ENCODE peak calls at places on chromosomes 13 and 19, in ten cellular contexts. C is colonic mucosa, R is OCI-LY7, V is glutamatergic neuron, Q is coronary artery, B is HFFc6, D is ovary, U is neural crest cell, P is AG09319, L is WTC11. N is an unnamed sample.

GRCh38 chr13:98476106-98476505 is 100.8 kb downstream of the STK24 start:
- DNase-seq in C (no peak), R (no peak), V (no peak), Q (no peak), B (no peak), D (no peak), U (no peak), P (no peak), L (peak; percentile 80), N (no peak)

GRCh38 chr13:99958402-99959126 is 13.0 kb downstream of the ZIC5 start:
- DNase-seq in C (no peak), R (no peak), V (no peak), Q (peak; percentile 26), B (no peak), D (no peak), U (no peak), P (no peak), L (peak; percentile 60), N (no peak)

GRCh38 chr13:80680786-80681366 is 339.9 kb upstream of the SPRY2 start:
- DNase-seq in C (no peak), R (no peak), V (no peak), Q (no peak), B (no peak), D (no peak), U (no peak), P (no peak), L (no peak), N (no peak)

GRCh38 chr13:113655358-113656014 is 2.5 kb downstream of the ATP4B start:
- DNase-seq in C (no peak), R (no peak), V (peak; percentile 14), Q (peak; percentile 61), B (no peak), D (no peak), U (no peak), P (no peak), L (peak; percentile 11), N (no peak)

GRCh38 chr13:103515410-103515809 is 449.2 kb upstream of the SLC10A2 start:
- DNase-seq in C (no peak), R (no peak), V (no peak), Q (no peak), B (no peak), D (no peak), U (no peak), P (no peak), L (no peak), N (no peak)

GRCh38 chr19:31943305-31943704 is 402.1 kb upstream of the ZNF507 start:
- DNase-seq in C (no peak), R (no peak), V (peak; percentile 57), Q (no peak), B (no peak), D (no peak), U (peak; percentile 13), P (no peak), L (peak; percentile 18), N (no peak)

GRCh38 chr13:76882431-76882830 is 3.8 kb downstream of the KCTD12 start:
- DNase-seq in C (no peak), R (no peak), V (no peak), Q (no peak), B (no peak), D (no peak), U (no peak), P (no peak), L (no peak), N (no peak)

GRCh38 chr19:48443731-48444128 is 2.1 kb upstream of the GRWD1 start:
- DNase-seq in C (no peak), R (no peak), V (no peak), Q (no peak), B (no peak), D (no peak), U (no peak), P (no peak), L (no peak), N (no peak)

GRCh38 chr13:106403280-106403679 is 132.2 kb downstream of the EFNB2 start:
- DNase-seq in C (no peak), R (no peak), V (no peak), Q (no peak), B (no peak), D (no peak), U (no peak), P (no peak), L (no peak), N (no peak)

GRCh38 chr19:56404705-56405056 is 549 bp downstream of the ZNF583 start:
- DNase-seq in C (no peak), R (no peak), V (no peak), Q (no peak), B (no peak), D (no peak), U (no peak), P (no peak), L (no peak), N (no peak)

GRCh38 chr19:1364070-1364719 is 19.5 kb upstream of the NDUFS7 start:
- DNase-seq in C (no peak), R (no peak), V (no peak), Q (no peak), B (no peak), D (no peak), U (no peak), P (no peak), L (no peak), N (no peak)
- TF ChIP-seq CTCF in C (no peak), R (peak; percentile 63), V (peak; percentile 57), Q (no peak), B (peak; percentile 63), D (no peak), U (peak; percentile 56), P (peak; percentile 14), L (no peak), N (peak; percentile 47)

DNA sequence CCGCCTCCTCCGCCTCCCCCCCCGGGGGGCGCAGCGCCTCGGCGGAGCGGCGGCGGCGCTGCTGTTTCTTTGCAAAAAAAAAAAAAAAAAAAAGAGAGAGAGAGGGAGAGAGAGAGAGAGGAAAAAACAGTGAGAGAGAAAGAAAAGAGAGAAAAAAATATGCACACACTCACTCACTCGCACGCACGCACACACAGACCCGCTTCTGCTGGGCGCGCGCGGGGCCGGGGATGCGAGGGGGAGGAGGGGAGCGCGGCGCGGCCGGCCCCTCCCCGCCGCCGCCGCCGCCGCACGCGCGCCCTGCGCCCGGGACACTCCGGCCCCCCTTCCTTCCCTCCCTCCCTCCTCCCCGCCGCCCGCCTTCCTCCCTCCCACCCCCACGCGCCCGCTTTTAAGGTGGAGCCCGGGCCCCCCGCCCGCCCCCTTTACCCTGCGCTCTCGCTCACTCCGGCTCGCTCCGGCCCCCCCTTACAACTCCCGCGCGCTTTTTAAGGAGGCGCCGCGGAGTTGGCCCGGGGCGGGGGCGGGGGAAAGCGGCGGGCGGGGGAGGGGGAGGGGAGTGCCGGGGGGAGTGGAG is at the start of gene SAMD1:
- DNase-seq in C (peak; percentile 88), R (peak; percentile 94), V (peak; percentile 80), Q (peak; percentile 91), B (peak; percentile 53), D (peak; percentile 95), U (peak; percentile 58), P (peak; percentile 79), L (peak; percentile 81), N (no peak)
- TF ChIP-seq CTCF in C (no peak), R (peak; percentile 17), V (no peak), Q (no peak), B (no peak), D (no peak), U (no peak), P (no peak), L (no peak), N (no peak)

DNA sequence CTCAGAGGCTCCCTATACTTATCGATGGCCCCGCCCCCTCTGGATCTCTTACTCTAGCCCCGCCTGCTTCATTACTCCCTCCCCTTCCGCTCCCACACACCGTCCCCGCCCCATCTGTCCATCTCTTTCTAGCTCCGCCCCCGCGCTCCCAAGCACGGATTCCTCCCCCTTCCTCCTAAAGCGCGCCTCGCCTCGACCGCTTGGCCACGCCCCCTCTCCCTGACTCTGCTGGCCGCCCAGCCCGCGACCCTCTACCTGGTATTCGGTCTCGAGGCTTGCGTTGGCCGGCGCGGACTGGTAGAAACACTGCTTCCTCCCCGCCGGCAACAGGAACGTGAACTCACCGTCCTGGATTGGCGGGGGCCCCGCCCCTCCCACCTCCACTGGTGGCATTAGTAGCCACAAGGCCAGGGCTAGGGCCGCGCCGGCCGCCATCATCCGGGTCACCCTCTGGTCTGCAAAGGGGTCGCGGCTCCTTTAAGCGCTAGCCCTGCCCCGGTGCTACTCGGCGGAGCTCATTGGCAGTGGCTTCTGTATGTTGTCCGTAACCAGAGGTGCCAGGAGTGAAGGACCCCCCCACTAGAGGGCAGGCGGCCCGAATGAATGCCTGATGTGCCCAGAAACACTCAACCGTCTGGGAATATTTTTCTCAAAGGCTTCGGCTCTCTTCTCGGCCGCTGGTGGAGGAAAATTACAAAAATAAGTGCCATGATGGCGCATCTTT is at the start of gene TMED1:
- DNase-seq in C (peak; percentile 100), R (peak; percentile 100), V (peak; percentile 100), Q (peak; percentile 99), B (peak; percentile 99), D (peak; percentile 94), U (peak; percentile 99), P (peak; percentile 99), L (peak; percentile 100), N (peak; percentile 97)
- TF ChIP-seq CTCF in C (no peak), R (peak; percentile 39), V (peak; percentile 62), Q (no peak), B (peak; percentile 80), D (peak; percentile 77), U (peak; percentile 32), P (peak; percentile 13), L (peak; percentile 36), N (peak; percentile 27)

DNA sequence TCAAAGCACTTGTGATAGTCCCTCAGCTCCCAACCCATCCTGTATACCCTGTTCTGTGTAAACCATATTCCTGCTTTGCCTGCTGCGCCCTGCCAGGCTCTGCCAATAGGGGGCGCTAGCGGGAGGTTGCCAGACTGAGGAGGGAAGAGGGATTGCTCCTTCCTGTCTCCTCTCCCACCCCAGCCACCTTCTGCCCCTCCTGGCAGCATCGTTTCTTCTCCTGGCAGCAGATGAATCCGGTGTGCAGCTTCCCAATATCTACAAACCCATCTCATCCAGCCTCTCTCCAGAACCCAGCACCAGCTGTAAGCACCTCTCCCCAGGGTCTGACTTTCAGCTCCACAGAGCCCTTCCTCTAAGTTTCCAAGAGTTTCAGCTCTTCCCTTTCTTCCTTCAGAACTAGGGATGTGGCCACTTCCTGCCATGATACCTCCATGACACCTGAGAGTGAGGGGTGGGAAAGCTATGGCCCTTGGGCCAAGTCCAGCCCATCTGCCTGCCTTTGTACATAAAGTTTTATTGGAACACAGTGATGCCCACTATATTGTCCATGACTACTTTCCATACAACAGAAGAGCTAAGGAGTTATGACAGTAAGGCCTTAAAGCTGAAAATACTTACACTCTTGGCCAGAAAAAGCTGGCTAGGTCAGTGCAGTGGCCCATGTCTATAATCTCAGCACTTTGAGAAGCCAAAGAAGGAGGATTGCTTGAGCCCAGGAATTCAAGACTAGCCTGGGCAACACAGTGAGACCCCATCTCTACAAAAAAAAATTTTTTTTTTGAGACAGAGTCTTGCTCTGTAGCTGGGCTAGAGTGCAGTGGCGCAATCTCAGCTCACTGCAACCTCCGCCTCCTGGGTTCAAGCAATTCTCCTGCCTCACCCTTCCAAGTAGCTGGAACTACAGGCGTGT is 34.5 kb upstream of the ATP1A3 start:
- DNase-seq in C (peak; percentile 25), R (peak; percentile 27), V (peak; percentile 81), Q (no peak), B (no peak), D (no peak), U (peak; percentile 33), P (no peak), L (peak; percentile 93), N (no peak)
- TF ChIP-seq CTCF in C (peak; percentile 33), R (peak; percentile 94), V (peak; percentile 79), Q (no peak), B (peak; percentile 79), D (no peak), U (peak; percentile 61), P (peak; percentile 36), L (peak; percentile 98), N (peak; percentile 76)

N was measured in retinal pigment epithelial cell.